ENCODE peak calls at places on chromosomes 2 and 18, in seven cellular contexts. X, V, P, E, F, S and K are unnamed samples.

GRCh38 chr2:100615886-100616285 is 53.1 kb downstream of the PDCL3 start:
- DNase-seq in X (no peak), V (no peak), P (no peak), E (no peak), F (no peak), S (no peak), K (no peak)

GRCh38 chr2:171098607-171099006 is 62.1 kb downstream of the TLK1 start:
- DNase-seq in X (no peak), V (no peak), P (no peak), E (no peak), F (no peak), S (no peak), K (no peak)

GRCh38 chr2:98565286-98565860 is 42.9 kb downstream of the COA5 start:
- DNase-seq in X (no peak), V (no peak), P (no peak), E (no peak), F (no peak), S (no peak), K (no peak)

GRCh38 chr2:67669796-67670195 is 272.7 kb downstream of the ETAA1 start:
- DNase-seq in X (no peak), V (no peak), P (no peak), E (no peak), F (no peak), S (no peak), K (no peak)

GRCh38 chr2:2850218-2850850 is 519.3 kb upstream of the MYT1L start:
- DNase-seq in X (no peak), V (no peak), P (no peak), E (no peak), F (no peak), S (no peak), K (no peak)

GRCh38 chr2:161913865-161914264 is 160.2 kb downstream of the DPP4 start:
- DNase-seq in X (peak; percentile 5), V (no peak), P (peak; percentile 9), E (no peak), F (no peak), S (peak; percentile 11), K (no peak)

GRCh38 chr2:133026536-133027177 is 356.7 kb upstream of the LYPD1 start:
- DNase-seq in X (no peak), V (no peak), P (no peak), E (no peak), F (no peak), S (peak; percentile 1), K (no peak)

GRCh38 chr18:62211323-62211828 is 24.3 kb downstream of the RELCH start:
- DNase-seq in X (no peak), V (no peak), P (no peak), E (no peak), F (no peak), S (no peak), K (no peak)

GRCh38 chr2:95346738-95347671 is 49.9 kb downstream of the KCNIP3 start:
- DNase-seq in X (no peak), V (no peak), P (no peak), E (no peak), F (peak; percentile 39), S (no peak), K (no peak)

GRCh38 chr2:159131882-159132281 is 154.6 kb downstream of the WDSUB1 start:
- DNase-seq in X (peak; percentile 83), V (no peak), P (peak; percentile 80), E (no peak), F (no peak), S (peak; percentile 73), K (no peak)

GRCh38 chr2:31058096-31058843 is 80.0 kb downstream of the GALNT14 start:
- DNase-seq in X (no peak), V (no peak), P (no peak), E (no peak), F (no peak), S (no peak), K (no peak)

GRCh38 chr18:46891742-46892214 is 25.5 kb downstream of the PIAS2 start:
- DNase-seq in X (no peak), V (peak; percentile 87), P (no peak), E (no peak), F (no peak), S (no peak), K (no peak)